ENCODE peak calls at places on chromosomes 1 and 21, in six cellular contexts. S is A549, B is K562, O is WTC11, Y is endothelial cell of umbilical vein, Z is H1. H is an unnamed sample.

GRCh38 chr1:34060331-34060730 is 104.7 kb downstream of the CSMD2 start:
- DNase-seq in S (no peak), B (no peak), O (no peak), Y (no peak), Z (no peak), H (no peak)

GRCh38 chr1:207698822-207699483 is 52.9 kb upstream of the CD46 start:
- DNase-seq in S (peak), B (peak), O (peak), Y (peak), Z (peak), H (peak)

GRCh38 chr1:71698186-71698585 is 584.2 kb downstream of the NEGR1 start:
- DNase-seq in S (no peak), B (no peak), O (no peak), Y (no peak), Z (no peak), H (no peak)

GRCh38 chr1:195804547-195804946 is 803.7 kb downstream of the KCNT2 start:
- DNase-seq in S (no peak), B (no peak), O (no peak), Y (no peak), Z (no peak), H (no peak)

GRCh38 chr1:1542766-1543705 is 2.6 kb upstream of the TMEM240 start:
- DNase-seq in S (no peak), B (peak), O (no peak), Y (no peak), Z (no peak), H (no peak)

GRCh38 chr1:21950734-21951575 is 13.8 kb upstream of the HSPG2 start:
- DNase-seq in S (no peak), B (no peak), O (no peak), Y (no peak), Z (no peak), H (no peak)

GRCh38 chr1:35931424-35932157 is 686 bp downstream of the AGO3 start:
- DNase-seq in S (peak), B (peak), O (no peak), Y (peak), Z (no peak), H (peak)

GRCh38 chr1:33256701-33257387 is 552 bp downstream of the ZNF362 start:
- DNase-seq in S (peak), B (no peak), O (peak), Y (peak), Z (no peak), H (peak)

GRCh38 chr1:239879321-239880170 is 212.1 kb upstream of the FMN2 start:
- DNase-seq in S (no peak), B (no peak), O (no peak), Y (no peak), Z (no peak), H (no peak)

GRCh38 chr21:44271558-44271957 is 9.9 kb upstream of the DNMT3L start:
- DNase-seq in S (no peak), B (no peak), O (no peak), Y (no peak), Z (no peak), H (no peak)

GRCh38 chr1:58592521-58593134 is 15.6 kb upstream of the TACSTD2 start:
- DNase-seq in S (peak), B (no peak), O (no peak), Y (peak), Z (no peak), H (no peak)

GRCh38 chr1:158049867-158050266 is 56.4 kb downstream of the KIRREL1 start:
- DNase-seq in S (no peak), B (no peak), O (no peak), Y (no peak), Z (no peak), H (no peak)

GRCh38 chr1:31954607-31955283 is 16.6 kb upstream of the PTP4A2 start:
- DNase-seq in S (peak), B (peak), O (no peak), Y (peak), Z (no peak), H (peak)

GRCh38 chr1:211337430-211338227 is 11.0 kb downstream of the TRAF5 start:
- DNase-seq in S (no peak), B (no peak), O (no peak), Y (no peak), Z (no peak), H (no peak)

GRCh38 chr1:20446796-20447195 is 39.2 kb downstream of the CAMK2N1 start:
- DNase-seq in S (no peak), B (no peak), O (no peak), Y (no peak), Z (no peak), H (no peak)

GRCh38 chr1:72178266-72178665 is 104.1 kb downstream of the NEGR1 start:
- DNase-seq in S (no peak), B (no peak), O (no peak), Y (no peak), Z (no peak), H (no peak)

GRCh38 chr1:100866041-100866900 is 28.4 kb downstream of the EXTL2 start:
- DNase-seq in S (peak), B (peak), O (no peak), Y (peak), Z (no peak), H (peak)

GRCh38 chr1:94621392-94621791 is 79.8 kb upstream of the F3 start:
- DNase-seq in S (peak), B (peak), O (no peak), Y (no peak), Z (no peak), H (no peak)

GRCh38 chr1:41525891-41526587 is 41.6 kb upstream of the EDN2 start:
- DNase-seq in S (no peak), B (no peak), O (no peak), Y (no peak), Z (no peak), H (no peak)

GRCh38 chr1:110524311-110525249 is 5.6 kb upstream of the KCNA10 start:
- DNase-seq in S (peak), B (peak), O (peak), Y (peak), Z (peak), H (peak)

GRCh38 chr1:32967863-32968571 is 3.4 kb upstream of the RNF19B start:
- DNase-seq in S (no peak), B (no peak), O (no peak), Y (no peak), Z (no peak), H (no peak)

GRCh38 chr1:207919523-207920210 is 8.7 kb upstream of the CD34 start:
- DNase-seq in S (no peak), B (no peak), O (no peak), Y (peak), Z (no peak), H (no peak)

GRCh38 chr1:181033799-181034391 is at the start of gene MR1:
- DNase-seq in S (peak), B (peak), O (no peak), Y (peak), Z (no peak), H (peak)

GRCh38 chr1:70994753-70995152 is 52.9 kb downstream of the PTGER3 start:
- DNase-seq in S (no peak), B (peak), O (no peak), Y (no peak), Z (no peak), H (no peak)

GRCh38 chr21:34836103-34836932 is 167.5 kb downstream of the CLIC6 start:
- DNase-seq in S (peak), B (no peak), O (no peak), Y (peak), Z (no peak), H (peak)

GRCh38 chr1:177517556-177517955 is 346.8 kb downstream of the BRINP2 start:
- DNase-seq in S (no peak), B (no peak), O (no peak), Y (peak), Z (no peak), H (no peak)

GRCh38 chr1:6440198-6441126 is 15.9 kb downstream of the ESPN start:
- DNase-seq in S (peak), B (peak), O (peak), Y (no peak), Z (no peak), H (peak)

GRCh38 chr1:26265405-26265804 is 14.5 kb upstream of the SH3BGRL3 start:
- DNase-seq in S (no peak), B (no peak), O (no peak), Y (no peak), Z (no peak), H (no peak)

GRCh38 chr1:187848321-187848720 is 1019.6 kb downstream of the PLA2G4A start:
- DNase-seq in S (no peak), B (no peak), O (no peak), Y (peak), Z (no peak), H (no peak)

DNA sequence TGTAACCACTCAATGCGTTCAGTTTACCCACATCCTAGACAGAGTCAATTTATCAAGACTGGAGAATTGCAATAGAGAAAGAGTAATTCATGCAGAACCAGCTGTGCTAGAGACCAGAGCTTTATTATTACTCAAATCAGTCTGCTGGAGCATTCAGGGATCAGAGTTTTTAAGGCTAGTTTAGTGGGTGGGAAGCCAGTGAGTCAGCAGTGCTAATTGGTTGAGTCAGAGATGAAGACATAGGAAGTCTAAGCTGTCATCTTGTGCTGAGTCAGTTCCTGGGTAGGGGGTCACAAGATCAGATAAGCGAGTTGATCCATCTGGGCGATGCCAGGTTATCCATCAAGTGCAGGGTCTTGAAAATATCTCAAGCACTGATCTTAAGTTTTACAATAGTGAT is 499.6 kb downstream of the MRPL39 start:
- DNase-seq in S (no peak), B (no peak), O (no peak), Y (no peak), Z (peak), H (no peak)
- TF ChIP-seq JUN in S (no peak), B (no peak), O (no peak), Y (no peak), Z (no peak), H (no peak)

GRCh38 chr1:159141584-159142518 is 29.6 kb upstream of the CADM3 start:
- DNase-seq in S (peak), B (peak), O (peak), Y (peak), Z (no peak), H (no peak)
- TF ChIP-seq JUN in S (no peak), B (no peak), O (no peak), Y (no peak), Z (no peak), H (no peak)

DNA sequence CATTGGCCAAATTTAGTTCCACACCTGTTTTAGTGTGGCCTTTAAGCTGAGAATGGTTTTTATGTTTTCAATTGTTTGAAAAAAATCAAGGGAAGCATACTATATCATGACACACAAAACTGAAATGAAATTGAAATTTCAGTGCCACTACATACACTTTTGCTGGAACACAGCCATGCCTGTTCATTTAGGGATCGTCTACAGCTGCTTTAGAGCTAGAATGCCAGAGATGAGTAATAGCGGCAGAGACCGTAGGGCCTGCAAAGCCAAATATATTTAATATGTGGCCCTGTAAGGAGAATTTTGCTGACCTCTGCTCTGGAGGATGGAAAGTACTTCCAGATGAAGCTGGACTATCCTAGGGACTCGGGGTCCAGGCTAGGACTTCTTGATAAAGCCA is 62.5 kb upstream of the LYST start:
- DNase-seq in S (no peak), B (no peak), O (no peak), Y (no peak), Z (no peak), H (no peak)
- TF ChIP-seq JUN in S (no peak), B (no peak), O (no peak), Y (no peak), Z (no peak), H (no peak)

GRCh38 chr1:182339684-182340083 is 51.9 kb downstream of the GLUL start:
- DNase-seq in S (no peak), B (no peak), O (no peak), Y (no peak), Z (no peak), H (no peak)
- TF ChIP-seq JUN in S (no peak), B (no peak), O (no peak), Y (no peak), Z (no peak), H (no peak)

GRCh38 chr1:75630998-75631397 is 20.1 kb upstream of the SLC44A5 start:
- DNase-seq in S (no peak), B (no peak), O (no peak), Y (no peak), Z (no peak), H (no peak)

GRCh38 chr1:75630004-75630403 is 19.1 kb upstream of the SLC44A5 start:
- DNase-seq in S (no peak), B (no peak), O (peak), Y (no peak), Z (no peak), H (no peak)

GRCh38 chr1:75632350-75632949 is 21.5 kb upstream of the SLC44A5 start:
- DNase-seq in S (peak), B (peak), O (no peak), Y (peak), Z (no peak), H (peak)
- TF ChIP-seq JUN in S (no peak), B (no peak), O (no peak), Y (no peak), Z (no peak), H (no peak)

DNA sequence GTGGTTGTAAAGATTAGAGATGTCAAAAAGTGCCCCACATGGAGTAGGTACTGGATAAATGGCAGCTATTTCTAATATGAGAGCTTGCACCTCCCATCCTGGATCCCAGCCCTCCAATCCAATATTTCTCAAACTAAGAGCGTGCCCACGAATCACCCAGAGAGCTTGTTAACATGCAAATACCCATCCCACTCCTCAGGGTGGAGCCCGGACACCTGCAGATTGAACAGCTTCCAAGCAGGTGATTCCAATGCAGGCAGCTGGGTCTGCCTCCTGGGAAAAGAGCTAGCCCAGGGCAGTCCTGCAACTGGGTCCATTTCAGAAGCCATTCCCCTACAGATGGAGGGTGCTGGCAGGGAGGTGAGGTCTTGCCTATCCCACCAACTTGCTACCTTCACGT is 33.0 kb downstream of the LRRN2 start:
- DNase-seq in S (no peak), B (no peak), O (no peak), Y (no peak), Z (no peak), H (no peak)
- TF ChIP-seq JUN in S (no peak), B (no peak), O (no peak), Y (no peak), Z (no peak), H (no peak)